ENCODE peak calls at places on chromosomes 2 and 18, in four cellular contexts. H is activated CD4-positive, alpha-beta T cell treated with anti-CD3 and anti-CD28 coated beads for 24 hours; L is GM12865; W is mammary epithelial cell. N is an unnamed sample.

GRCh38 chr2:181891966-181892794 is 650 bp downstream of the ITPRID2 start:
- DNase-seq in H (peak), L (peak), W (peak), N (peak)

GRCh38 chr2:53801547-53801946 is 14.7 kb downstream of the ERLEC1 start:
- DNase-seq in H (no peak), L (no peak), W (no peak), N (no peak)

GRCh38 chr2:38610851-38611801 is 8.4 kb upstream of the HNRNPLL start:
- DNase-seq in H (no peak), L (peak), W (peak), N (peak)

GRCh38 chr18:47737956-47738355 is 192.5 kb downstream of the SMAD2 start:
- DNase-seq in H (no peak), L (no peak), W (no peak), N (no peak)

GRCh38 chr2:197158591-197159550 is 151.7 kb downstream of the ANKRD44 start:
- DNase-seq in H (no peak), L (no peak), W (no peak), N (no peak)

GRCh38 chr2:88099798-88100488 is 27.9 kb downstream of the FABP1 start:
- DNase-seq in H (no peak), L (no peak), W (peak), N (peak)

GRCh38 chr2:65055427-65056214 is 595 bp upstream of the CEP68 start:
- DNase-seq in H (no peak), L (peak), W (no peak), N (no peak)

GRCh38 chr2:181281206-181281832 is 175.9 kb upstream of the ITGA4 start:
- DNase-seq in H (no peak), L (peak), W (no peak), N (no peak)

GRCh38 chr18:59735269-59735860 is 38.1 kb upstream of the CCBE1 start:
- DNase-seq in H (no peak), L (no peak), W (no peak), N (no peak)

GRCh38 chr2:105906481-105906880 is 161.8 kb downstream of the NCK2 start:
- DNase-seq in H (no peak), L (no peak), W (no peak), N (no peak)

GRCh38 chr2:120105360-120105759 is 92.5 kb downstream of the EPB41L5 start:
- DNase-seq in H (no peak), L (peak), W (no peak), N (no peak)

GRCh38 chr18:34592961-34593382 is 117.1 kb upstream of the DTNA start:
- DNase-seq in H (no peak), L (no peak), W (peak), N (peak)

GRCh38 chr2:240398711-240399267 is 36.7 kb upstream of the GPC1 start:
- DNase-seq in H (no peak), L (no peak), W (no peak), N (no peak)

GRCh38 chr2:161418715-161419337 is 2.7 kb downstream of the TBR1 start:
- DNase-seq in H (no peak), L (peak), W (no peak), N (no peak)